ENCODE peak calls at places on chromosomes 6 and 20, in five cellular contexts. One of them, this sample, is unnamed.

GRCh38 chr6:130223508-130223907 is 757 bp upstream of the SAMD3 start:
- DNase-seq in neuronal stem cell: no peak
- DNase-seq in H1: no peak
- DNase-seq in mesenchymal stem cell: no peak
- DNase-seq in H9: no peak
- DNase-seq in this sample: no peak

GRCh38 chr20:37335642-37336368 is 10.1 kb upstream of the SRC start:
- DNase-seq in H1: no peak
- DNase-seq in neuronal stem cell: no peak
- DNase-seq in H9: no peak
- DNase-seq in mesenchymal stem cell: no peak
- DNase-seq in this sample: peak

GRCh38 chr6:6972456-6972855 is 135.3 kb upstream of the RREB1 start:
- DNase-seq in H9: no peak
- DNase-seq in neuronal stem cell: no peak
- DNase-seq in mesenchymal stem cell: peak
- DNase-seq in H1: no peak
- DNase-seq in this sample: peak

GRCh38 chr6:5208039-5208438 is 52.7 kb downstream of the LYRM4 start:
- DNase-seq in H9: no peak
- DNase-seq in mesenchymal stem cell: no peak
- DNase-seq in neuronal stem cell: no peak
- DNase-seq in H1: no peak
- DNase-seq in this sample: no peak

GRCh38 chr6:69894578-69895347 is 28.4 kb downstream of the COL19A1 start:
- DNase-seq in H1: no peak
- DNase-seq in H9: no peak
- DNase-seq in neuronal stem cell: no peak
- DNase-seq in mesenchymal stem cell: peak
- DNase-seq in this sample: no peak

GRCh38 chr20:46401478-46401860 is 4.9 kb downstream of the ELMO2 start:
- DNase-seq in H1: no peak
- DNase-seq in neuronal stem cell: no peak
- DNase-seq in H9: no peak
- DNase-seq in mesenchymal stem cell: peak
- DNase-seq in this sample: no peak

GRCh38 chr20:53869466-53870258 is 200.7 kb downstream of the BCAS1 start:
- DNase-seq in mesenchymal stem cell: peak
- DNase-seq in H9: peak
- DNase-seq in H1: no peak
- DNase-seq in neuronal stem cell: peak
- DNase-seq in this sample: peak

GRCh38 chr6:26520088-26520839 is 17.9 kb upstream of the HMGN4 start:
- DNase-seq in mesenchymal stem cell: no peak
- DNase-seq in H1: no peak
- DNase-seq in H9: no peak
- DNase-seq in neuronal stem cell: no peak
- DNase-seq in this sample: no peak

GRCh38 chr6:63598251-63599036 is 26.2 kb downstream of the LOC128125822 start:
- DNase-seq in H9: peak
- DNase-seq in mesenchymal stem cell: peak
- DNase-seq in H1: peak
- DNase-seq in neuronal stem cell: peak
- DNase-seq in this sample: peak
- H3K18ac ChIP-seq in H9: peak
- H3K18ac ChIP-seq in mesenchymal stem cell: peak
- H3K18ac ChIP-seq in H1: peak
- H3K18ac ChIP-seq in neuronal stem cell: peak
- H3K18ac ChIP-seq in this sample: no peak

DNA sequence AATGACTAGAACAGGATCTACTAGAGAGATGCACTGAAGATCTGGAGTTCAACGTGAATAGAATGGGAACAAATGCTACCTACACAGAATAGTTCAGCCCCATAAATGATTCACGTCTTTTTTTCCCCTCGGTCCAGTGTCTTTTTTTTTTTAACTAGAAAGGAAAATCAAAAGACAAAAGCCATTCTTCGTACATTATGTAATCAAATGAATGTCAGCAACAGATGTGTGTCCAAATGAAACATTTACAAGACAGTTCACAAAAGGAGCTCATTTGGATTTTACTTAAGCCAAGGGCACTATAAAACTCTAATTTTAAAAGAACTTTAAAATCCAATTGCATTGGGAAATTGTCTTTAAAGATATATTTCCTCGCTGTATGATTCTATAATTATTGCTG is 42.4 kb downstream of the FAM184A start:
- DNase-seq in H9: no peak
- DNase-seq in neuronal stem cell: no peak
- DNase-seq in mesenchymal stem cell: no peak
- DNase-seq in H1: no peak
- DNase-seq in this sample: no peak
- H2BK12ac ChIP-seq in H9: no peak
- H2BK12ac ChIP-seq in neuronal stem cell: no peak
- H2BK12ac ChIP-seq in mesenchymal stem cell: no peak
- H2BK12ac ChIP-seq in H1: no peak
- H2BK12ac ChIP-seq in this sample: no peak

GRCh38 chr6:43436577-43437282 is 9.4 kb downstream of the ABCC10 start:
- DNase-seq in neuronal stem cell: no peak
- DNase-seq in H9: no peak
- DNase-seq in H1: no peak
- DNase-seq in mesenchymal stem cell: peak
- DNase-seq in this sample: no peak
- H2AK5ac ChIP-seq in neuronal stem cell: no peak
- H2AK5ac ChIP-seq in H9: no peak
- H2AK5ac ChIP-seq in H1: no peak
- H2AK5ac ChIP-seq in mesenchymal stem cell: no peak
- H2AK5ac ChIP-seq in this sample: no peak

DNA sequence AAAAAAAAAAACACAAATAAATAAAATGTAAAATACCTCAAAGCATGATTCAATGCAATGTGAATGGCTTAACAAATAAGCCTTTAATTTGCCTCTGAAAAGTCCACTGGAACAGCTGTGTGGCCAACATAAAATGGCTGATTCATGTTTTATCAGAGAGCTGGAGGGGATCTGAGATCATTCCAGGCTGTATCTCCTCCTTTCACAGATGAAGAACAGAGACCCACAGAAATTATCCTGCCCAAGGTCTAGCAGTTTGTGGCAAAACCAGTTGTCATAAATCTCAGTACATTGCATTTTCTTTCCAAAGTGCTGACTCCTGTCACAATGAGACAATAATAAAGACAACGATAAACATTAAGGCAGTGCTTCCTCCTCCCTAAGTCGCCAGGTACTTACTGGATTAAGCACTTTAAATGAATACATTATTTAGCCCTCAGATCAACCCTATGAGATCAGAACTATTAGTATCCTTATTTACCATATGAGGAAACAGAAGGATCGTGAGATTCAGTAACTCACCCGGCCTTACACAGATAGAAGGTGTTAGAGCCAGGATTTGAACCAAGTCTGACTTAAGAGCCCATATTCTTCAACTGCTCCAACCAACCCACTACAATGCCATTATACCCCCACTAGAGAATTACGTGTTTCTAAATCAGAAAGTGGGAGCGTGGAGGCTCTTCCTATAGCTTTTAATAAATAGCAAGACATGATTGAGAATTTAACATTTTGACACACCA is 118.3 kb downstream of the KIF13A start:
- DNase-seq in H9: no peak
- DNase-seq in H1: no peak
- DNase-seq in neuronal stem cell: no peak
- DNase-seq in mesenchymal stem cell: peak
- DNase-seq in this sample: no peak
- H3K18ac ChIP-seq in H9: no peak
- H3K18ac ChIP-seq in H1: no peak
- H3K18ac ChIP-seq in neuronal stem cell: no peak
- H3K18ac ChIP-seq in mesenchymal stem cell: no peak
- H3K18ac ChIP-seq in this sample: no peak

GRCh38 chr6:37565267-37566208 is 65.8 kb upstream of the CCDC167 start:
- DNase-seq in mesenchymal stem cell: no peak
- DNase-seq in neuronal stem cell: peak
- DNase-seq in H9: peak
- DNase-seq in H1: peak
- DNase-seq in this sample: no peak
- H2BK12ac ChIP-seq in mesenchymal stem cell: no peak
- H2BK12ac ChIP-seq in neuronal stem cell: no peak
- H2BK12ac ChIP-seq in H9: no peak
- H2BK12ac ChIP-seq in H1: peak
- H2BK12ac ChIP-seq in this sample: no peak

GRCh38 chr6:41092421-41093140 is 19.8 kb downstream of the NFYA start:
- DNase-seq in mesenchymal stem cell: peak
- DNase-seq in neuronal stem cell: no peak
- DNase-seq in H1: no peak
- DNase-seq in H9: no peak
- DNase-seq in this sample: no peak
- H2AK5ac ChIP-seq in mesenchymal stem cell: no peak
- H2AK5ac ChIP-seq in neuronal stem cell: no peak
- H2AK5ac ChIP-seq in H1: no peak
- H2AK5ac ChIP-seq in H9: no peak
- H2AK5ac ChIP-seq in this sample: no peak